ENCODE peak calls at places on chromosome 1, in six cellular contexts. One of them, this sample, is unnamed.

GRCh38 chr1:42913426-42914091 is 45.1 kb downstream of the SLC2A1 start:
- DNase-seq in stimulated activated naive CD8-positive, alpha-beta T cell treated with anti-CD3 and anti-CD28 coated beads, Interleukin-15, Interleukin-2, amounts not matched to agents 100 U/mL and 50 U/mL, for 24 hours: no peak
- DNase-seq in caudate nucleus: no peak
- DNase-seq in germinal center: peak; percentile 65
- DNase-seq in NT2/D1: peak; percentile 90
- DNase-seq in left ventricle myocardium superior: no peak
- DNase-seq in this sample: peak; percentile 82

GRCh38 chr1:152960452-152961044 is 9.9 kb upstream of the SPRR4 start:
- DNase-seq in NT2/D1: peak; percentile 11
- DNase-seq in left ventricle myocardium superior: no peak
- DNase-seq in caudate nucleus: no peak
- DNase-seq in germinal center: no peak
- DNase-seq in stimulated activated naive CD8-positive, alpha-beta T cell treated with anti-CD3 and anti-CD28 coated beads, Interleukin-15, Interleukin-2, amounts not matched to agents 100 U/mL and 50 U/mL, for 24 hours: no peak
- DNase-seq in this sample: no peak

GRCh38 chr1:233020441-233020840 is 70.0 kb downstream of the NTPCR start:
- DNase-seq in stimulated activated naive CD8-positive, alpha-beta T cell treated with anti-CD3 and anti-CD28 coated beads, Interleukin-15, Interleukin-2, amounts not matched to agents 100 U/mL and 50 U/mL, for 24 hours: no peak
- DNase-seq in NT2/D1: no peak
- DNase-seq in caudate nucleus: no peak
- DNase-seq in germinal center: no peak
- DNase-seq in left ventricle myocardium superior: no peak
- DNase-seq in this sample: no peak

GRCh38 chr1:155504207-155504606 is 58.4 kb downstream of the ASH1L start:
- DNase-seq in caudate nucleus: no peak
- DNase-seq in stimulated activated naive CD8-positive, alpha-beta T cell treated with anti-CD3 and anti-CD28 coated beads, Interleukin-15, Interleukin-2, amounts not matched to agents 100 U/mL and 50 U/mL, for 24 hours: no peak
- DNase-seq in NT2/D1: no peak
- DNase-seq in germinal center: peak; percentile 61
- DNase-seq in left ventricle myocardium superior: no peak
- DNase-seq in this sample: peak; percentile 12

GRCh38 chr1:166925791-166926483 is 49.4 kb downstream of the ILDR2 start:
- DNase-seq in germinal center: no peak
- DNase-seq in caudate nucleus: no peak
- DNase-seq in left ventricle myocardium superior: no peak
- DNase-seq in stimulated activated naive CD8-positive, alpha-beta T cell treated with anti-CD3 and anti-CD28 coated beads, Interleukin-15, Interleukin-2, amounts not matched to agents 100 U/mL and 50 U/mL, for 24 hours: no peak
- DNase-seq in NT2/D1: peak; percentile 55
- DNase-seq in this sample: no peak

GRCh38 chr1:226643167-226643566 is 94.6 kb downstream of the STUM start:
- DNase-seq in germinal center: peak; percentile 57
- DNase-seq in NT2/D1: peak; percentile 62
- DNase-seq in left ventricle myocardium superior: peak; percentile 38
- DNase-seq in caudate nucleus: no peak
- DNase-seq in stimulated activated naive CD8-positive, alpha-beta T cell treated with anti-CD3 and anti-CD28 coated beads, Interleukin-15, Interleukin-2, amounts not matched to agents 100 U/mL and 50 U/mL, for 24 hours: peak; percentile 72
- DNase-seq in this sample: no peak

GRCh38 chr1:112636597-112637256 is 17.1 kb downstream of the CAPZA1 start:
- DNase-seq in germinal center: no peak
- DNase-seq in left ventricle myocardium superior: no peak
- DNase-seq in NT2/D1: no peak
- DNase-seq in stimulated activated naive CD8-positive, alpha-beta T cell treated with anti-CD3 and anti-CD28 coated beads, Interleukin-15, Interleukin-2, amounts not matched to agents 100 U/mL and 50 U/mL, for 24 hours: no peak
- DNase-seq in caudate nucleus: no peak
- DNase-seq in this sample: no peak

GRCh38 chr1:23394664-23395063 is 25.0 kb upstream of the ZNF436 start:
- DNase-seq in germinal center: no peak
- DNase-seq in left ventricle myocardium superior: peak; percentile 89
- DNase-seq in stimulated activated naive CD8-positive, alpha-beta T cell treated with anti-CD3 and anti-CD28 coated beads, Interleukin-15, Interleukin-2, amounts not matched to agents 100 U/mL and 50 U/mL, for 24 hours: no peak
- DNase-seq in NT2/D1: no peak
- DNase-seq in caudate nucleus: no peak
- DNase-seq in this sample: no peak

GRCh38 chr1:114033219-114033706 is 54.0 kb downstream of the OLFML3 start:
- DNase-seq in NT2/D1: no peak
- DNase-seq in germinal center: peak; percentile 8
- DNase-seq in stimulated activated naive CD8-positive, alpha-beta T cell treated with anti-CD3 and anti-CD28 coated beads, Interleukin-15, Interleukin-2, amounts not matched to agents 100 U/mL and 50 U/mL, for 24 hours: peak; percentile 5
- DNase-seq in caudate nucleus: no peak
- DNase-seq in left ventricle myocardium superior: no peak
- DNase-seq in this sample: peak; percentile 10

GRCh38 chr1:15201849-15202551 is 45.0 kb upstream of the FHAD1 start:
- DNase-seq in left ventricle myocardium superior: no peak
- DNase-seq in stimulated activated naive CD8-positive, alpha-beta T cell treated with anti-CD3 and anti-CD28 coated beads, Interleukin-15, Interleukin-2, amounts not matched to agents 100 U/mL and 50 U/mL, for 24 hours: no peak
- DNase-seq in caudate nucleus: no peak
- DNase-seq in germinal center: no peak
- DNase-seq in NT2/D1: no peak
- DNase-seq in this sample: no peak

GRCh38 chr1:172245788-172246187 is 174.7 kb upstream of the C1orf105 start:
- DNase-seq in stimulated activated naive CD8-positive, alpha-beta T cell treated with anti-CD3 and anti-CD28 coated beads, Interleukin-15, Interleukin-2, amounts not matched to agents 100 U/mL and 50 U/mL, for 24 hours: no peak
- DNase-seq in caudate nucleus: no peak
- DNase-seq in NT2/D1: no peak
- DNase-seq in germinal center: no peak
- DNase-seq in left ventricle myocardium superior: no peak
- DNase-seq in this sample: no peak